ENCODE peak calls at places on chromosomes 13 and 19, in eight cellular contexts. C is mucosa of descending colon, D is esophagus muscularis mucosa, Z is brain microvascular endothelial cell, K is hepatocyte, E is PC-3, P is tibial artery, B is progenitor cell of endocrine pancreas. H is an unnamed sample.

GRCh38 chr19:45994456-45994988 is 745 bp upstream of the CCDC61 start:
- DNase-seq in C (peak), Z (no peak), K (no peak), B (no peak), D (no peak), E (no peak), P (no peak), H (no peak)

GRCh38 chr19:19026299-19026971 is 6.9 kb downstream of the SUGP2 start:
- DNase-seq in Z (no peak), P (no peak), C (peak), B (no peak), D (no peak), K (peak), E (no peak), H (no peak)

GRCh38 chr19:31110331-31110730 is 238.9 kb downstream of the TSHZ3 start:
- DNase-seq in Z (no peak), P (no peak), D (no peak), E (no peak), K (peak), B (peak), C (no peak), H (no peak)

GRCh38 chr19:18297308-18297707 is 15.9 kb upstream of the JUND start:
- DNase-seq in B (no peak), E (no peak), C (no peak), K (no peak), D (no peak), P (no peak), Z (no peak), H (no peak)

GRCh38 chr19:47756627-47756929 is 11.2 kb downstream of the NOP53 start:
- DNase-seq in P (no peak), Z (no peak), B (no peak), C (no peak), K (no peak), D (no peak), E (no peak), H (no peak)

GRCh38 chr19:7069904-7070226 is 362 bp downstream of the ZNF557 start:
- DNase-seq in D (no peak), P (no peak), K (no peak), C (no peak), B (no peak), E (no peak), Z (no peak), H (no peak)

GRCh38 chr19:1914826-1915341 is 9.7 kb downstream of the ADAT3 start:
- DNase-seq in K (no peak), C (no peak), D (no peak), E (no peak), B (no peak), Z (no peak), P (no peak), H (no peak)

GRCh38 chr19:3464797-3465235 is 15.5 kb downstream of the SMIM24 start:
- DNase-seq in B (no peak), P (no peak), K (no peak), E (no peak), D (no peak), C (no peak), Z (no peak), H (no peak)

GRCh38 chr13:97856001-97856675 is 97.3 kb upstream of the IPO5 start:
- DNase-seq in E (no peak), Z (no peak), P (peak), K (peak), C (peak), B (no peak), D (peak), H (no peak)

GRCh38 chr13:49791214-49791752 is 1.2 kb downstream of the KPNA3 start:
- DNase-seq in E (peak), B (no peak), P (no peak), Z (peak), K (peak), D (no peak), C (peak), H (peak)

GRCh38 chr19:17331254-17331558 is 3.4 kb downstream of the ANO8 start:
- DNase-seq in C (no peak), P (no peak), E (no peak), D (no peak), B (no peak), Z (no peak), K (no peak), H (no peak)

GRCh38 chr19:29372921-29373797 is 152.6 kb upstream of the VSTM2B start:
- DNase-seq in P (peak), B (no peak), E (no peak), D (peak), Z (no peak), C (no peak), K (peak), H (no peak)

GRCh38 chr19:8500158-8500557 is 2.3 kb downstream of the PRAM1 start:
- DNase-seq in Z (no peak), K (no peak), P (no peak), C (no peak), D (no peak), E (no peak), B (no peak), H (no peak)

GRCh38 chr19:900302-901111 is 7.2 kb downstream of the RNU6-9 start:
- DNase-seq in D (no peak), C (peak), K (no peak), P (no peak), B (no peak), E (peak), Z (no peak), H (no peak)

GRCh38 chr13:42696191-42696590 is 85.2 kb upstream of the FAM216B start:
- DNase-seq in B (no peak), K (peak), Z (peak), C (no peak), E (peak), P (no peak), D (no peak), H (no peak)

GRCh38 chr19:17703823-17704463 is 15.3 kb upstream of the MAP1S start:
- DNase-seq in D (no peak), E (peak), C (peak), P (no peak), K (no peak), B (no peak), Z (peak), H (peak)

GRCh38 chr13:76976488-76976887 is 15.4 kb upstream of the CLN5 start:
- DNase-seq in C (no peak), K (no peak), Z (peak), P (no peak), B (no peak), E (no peak), D (no peak), H (no peak)

GRCh38 chr19:20333508-20333907 is 166.5 kb downstream of the ZNF486 start:
- DNase-seq in K (no peak), B (no peak), Z (no peak), E (no peak), P (no peak), C (no peak), D (no peak), H (no peak)

GRCh38 chr13:21934309-21934708 is 263.4 kb downstream of the FGF9 start:
- DNase-seq in D (no peak), B (no peak), K (no peak), E (no peak), C (no peak), P (no peak), Z (no peak), H (no peak)

GRCh38 chr13:106520205-106521004 is 15.1 kb downstream of the EFNB2 start:
- DNase-seq in B (no peak), E (peak), K (no peak), D (no peak), C (no peak), P (no peak), Z (no peak), H (no peak)
- TF ChIP-seq CTCF in B (peak), E (peak), K (peak), D (peak), C (no peak), P (peak), Z (peak), H (no peak)

GRCh38 chr19:40601061-40601973 is at the start of gene LTBP4:
- DNase-seq in B (no peak), D (no peak), Z (no peak), P (peak), C (peak), K (peak), E (no peak), H (no peak)

GRCh38 chr19:40603719-40604646 is 2.8 kb downstream of the LTBP4 start:
- DNase-seq in Z (peak), D (peak), P (peak), B (peak), K (peak), C (peak), E (peak), H (peak)

GRCh38 chr19:40605201-40605971 is 4.2 kb downstream of the LTBP4 start:
- DNase-seq in K (peak), E (peak), C (peak), P (peak), Z (peak), D (no peak), B (no peak), H (peak)

GRCh38 chr19:40604647-40605200 is 3.6 kb downstream of the LTBP4 start:
- DNase-seq in E (peak), D (no peak), C (peak), P (peak), K (peak), Z (no peak), B (no peak), H (no peak)

DNA sequence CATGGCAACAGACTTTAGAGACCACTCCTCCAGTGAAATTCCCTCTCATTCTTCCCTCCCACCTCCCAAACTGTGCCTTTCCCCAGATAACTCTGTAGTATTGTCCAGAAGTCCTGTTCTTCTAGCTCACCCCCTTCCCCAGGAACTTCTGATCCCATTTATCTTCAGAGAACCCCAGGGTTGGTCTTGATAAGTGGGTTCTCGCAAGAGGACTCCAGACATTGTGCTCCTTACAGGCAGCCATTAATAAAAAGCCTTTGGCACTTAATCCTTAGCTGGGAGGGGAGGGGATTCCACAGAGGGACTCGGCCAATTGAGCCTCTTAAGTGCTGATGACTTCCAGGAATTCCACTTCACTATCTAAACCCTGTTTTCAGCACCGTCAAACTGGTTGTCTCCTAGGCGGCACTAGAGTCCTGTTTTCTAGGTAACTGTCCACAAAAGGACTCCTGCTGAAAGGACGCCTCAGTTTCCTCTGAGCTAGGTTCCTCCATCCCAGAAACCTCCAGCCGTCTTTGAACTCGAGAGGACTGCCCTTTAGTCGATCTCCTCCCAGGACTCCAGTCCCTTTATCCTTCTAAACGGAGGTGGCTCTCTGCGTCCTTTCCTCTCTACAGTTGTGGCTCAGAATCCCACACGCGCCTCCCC is 2.0 kb downstream of the LTBP4 start:
- DNase-seq in C (no peak), E (peak), D (no peak), Z (no peak), P (no peak), K (peak), B (no peak), H (no peak)
- TF ChIP-seq CTCF in C (no peak), E (no peak), D (no peak), Z (peak), P (no peak), K (no peak), B (no peak), H (no peak)

DNA sequence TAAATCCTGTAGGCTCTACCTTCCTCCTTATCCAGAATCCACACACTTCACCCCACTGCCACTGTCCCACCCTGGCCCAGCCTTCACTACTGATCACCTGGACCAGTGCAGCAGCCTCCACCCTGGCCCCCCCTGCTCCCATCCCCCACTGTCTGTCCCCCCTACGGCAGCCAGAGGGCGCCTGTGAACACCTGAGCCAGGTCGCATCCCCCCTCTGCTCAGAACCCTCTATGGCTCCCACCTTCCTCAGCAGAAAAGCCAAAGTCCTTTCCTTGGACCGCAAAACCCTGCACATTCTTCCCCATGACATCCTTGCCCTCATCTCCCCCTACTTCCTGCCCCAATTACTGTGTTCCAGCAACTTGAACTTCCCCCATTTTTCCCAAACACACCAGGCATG is 20.6 kb downstream of the ELAVL3 start:
- DNase-seq in C (no peak), Z (no peak), D (no peak), E (no peak), B (no peak), P (no peak), K (no peak), H (peak)
- TF ChIP-seq CTCF in C (no peak), Z (peak), D (no peak), E (peak), B (peak), P (no peak), K (peak), H (no peak)

GRCh38 chr19:55283548-55284393 is at the start of gene BRSK1:
- DNase-seq in C (no peak), P (no peak), E (peak), D (no peak), Z (peak), B (peak), K (peak), H (no peak)

GRCh38 chr19:55287361-55288079 is 3.7 kb downstream of the BRSK1 start:
- DNase-seq in C (no peak), B (no peak), K (no peak), Z (no peak), D (no peak), P (no peak), E (no peak), H (no peak)

GRCh38 chr19:55284405-55285058 is 735 bp downstream of the BRSK1 start:
- DNase-seq in K (no peak), P (no peak), B (no peak), E (no peak), D (no peak), Z (no peak), C (no peak), H (no peak)

GRCh38 chr19:55285225-55285890 is 1.6 kb downstream of the BRSK1 start:
- DNase-seq in B (no peak), K (no peak), C (no peak), P (no peak), Z (no peak), D (no peak), E (no peak), H (no peak)

DNA sequence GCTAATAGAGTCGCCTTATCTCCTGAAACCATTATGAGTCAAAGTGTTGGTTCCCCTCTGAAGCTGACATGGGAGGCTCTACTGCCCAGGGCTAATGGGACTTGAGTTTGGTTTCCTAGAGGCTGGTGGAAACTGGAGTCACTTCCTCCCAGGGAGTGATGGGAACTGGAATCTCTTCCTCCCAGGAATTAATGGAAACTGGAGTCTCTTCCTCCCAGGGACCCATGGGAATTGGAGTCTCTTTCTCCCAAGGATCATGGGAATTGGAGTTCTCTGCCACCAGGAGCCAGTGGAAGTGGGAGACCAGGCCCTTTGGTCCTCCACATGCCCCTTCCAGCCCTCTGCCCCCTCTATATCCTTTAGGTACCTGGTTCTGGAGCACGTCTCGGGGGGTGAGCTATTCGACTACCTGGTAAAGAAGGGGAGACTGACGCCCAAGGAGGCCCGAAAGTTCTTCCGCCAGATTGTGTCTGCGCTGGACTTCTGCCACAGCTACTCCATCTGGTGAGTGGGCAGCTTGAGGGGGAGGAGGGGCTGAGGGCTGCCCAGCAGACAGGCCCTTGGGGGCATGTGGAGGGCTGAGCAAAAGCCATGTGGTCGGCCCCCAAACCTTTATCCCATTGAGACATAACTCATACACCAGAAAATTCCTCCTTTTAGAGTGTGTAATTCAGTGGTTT is 5.5 kb downstream of the BRSK1 start:
- DNase-seq in E (peak), D (no peak), C (no peak), K (no peak), Z (no peak), B (no peak), P (no peak), H (no peak)
- TF ChIP-seq CTCF in E (no peak), D (no peak), C (no peak), K (no peak), Z (no peak), B (no peak), P (no peak), H (no peak)